ENCODE peak calls at places on chromosomes 5 and 9, in five cellular contexts. F is ovary, Z is neural progenitor cell, U is brain microvascular endothelial cell, G is endodermal cell. C is an unnamed sample.
A peak's percentile ranks its signal among the peaks of the same experiment; 100 is the strongest.

GRCh38 chr9:116087751-116088194 is 65.8 kb upstream of the PAPPA start:
- DNase-seq in F (no peak), Z (no peak), U (peak; percentile 56), G (no peak), C (no peak)

GRCh38 chr9:21744874-21745273 is 57.6 kb upstream of the MTAP start:
- DNase-seq in F (no peak), Z (no peak), U (no peak), G (no peak), C (no peak)

GRCh38 chr9:129739432-129739831 is 13.4 kb downstream of the PTGES start:
- DNase-seq in F (no peak), Z (no peak), U (no peak), G (no peak), C (no peak)

GRCh38 chr5:180395540-180396274 is 42.6 kb upstream of the GFPT2 start:
- DNase-seq in F (no peak), Z (no peak), U (no peak), G (no peak), C (no peak)

GRCh38 chr5:124718376-124718775 is 28.1 kb downstream of the ZNF608 start:
- DNase-seq in F (no peak), Z (no peak), U (no peak), G (peak; percentile 13), C (no peak)

GRCh38 chr9:77953590-77953989 is 78.0 kb downstream of the GNAQ start:
- DNase-seq in F (no peak), Z (no peak), U (no peak), G (no peak), C (no peak)

GRCh38 chr5:106873558-106873957 is 797.2 kb downstream of the EFNA5 start:
- DNase-seq in F (no peak), Z (no peak), U (no peak), G (no peak), C (no peak)

GRCh38 chr5:28344803-28345433 is 1306.5 kb upstream of the CDH9 start:
- DNase-seq in F (no peak), Z (peak; percentile 77), U (peak; percentile 56), G (peak; percentile 51), C (no peak)

GRCh38 chr9:130662927-130663257 is 1.5 kb upstream of the PRDM12 start:
- DNase-seq in F (no peak), Z (peak; percentile 42), U (no peak), G (peak; percentile 75), C (no peak)

GRCh38 chr9:137534256-137535119 is 15.7 kb downstream of the PNPLA7 start:
- DNase-seq in F (peak; percentile 50), Z (peak; percentile 52), U (peak; percentile 57), G (peak; percentile 72), C (no peak)

GRCh38 chr9:21964925-21965385 is 29.2 kb downstream of the CDKN2A start:
- DNase-seq in F (no peak), Z (peak; percentile 22), U (no peak), G (peak; percentile 54), C (no peak)

GRCh38 chr9:128633601-128634000 is 23.0 kb downstream of the DYNC2I2 start:
- DNase-seq in F (no peak), Z (no peak), U (no peak), G (no peak), C (no peak)

GRCh38 chr5:139016186-139016585 is 141.1 kb upstream of the LRRTM2 start:
- DNase-seq in F (no peak), Z (no peak), U (no peak), G (no peak), C (no peak)

GRCh38 chr9:90915693-90916092 is 114.1 kb downstream of the SYK start:
- DNase-seq in F (no peak), Z (peak; percentile 55), U (peak; percentile 44), G (peak; percentile 84), C (no peak)

GRCh38 chr5:89034588-89034987 is 151.6 kb upstream of the MEF2C start:
- DNase-seq in F (no peak), Z (no peak), U (peak; percentile 39), G (no peak), C (no peak)

GRCh38 chr9:34547960-34548603 is 25.3 kb upstream of the ENHO start:
- DNase-seq in F (peak; percentile 76), Z (peak; percentile 88), U (peak; percentile 51), G (peak; percentile 94), C (peak; percentile 70)

GRCh38 chr5:41542183-41542582 is 31.8 kb upstream of the PLCXD3 start:
- DNase-seq in F (no peak), Z (no peak), U (no peak), G (no peak), C (peak; percentile 28)

GRCh38 chr9:122791872-122792669 is 3.3 kb downstream of the OR5C1 start:
- DNase-seq in F (no peak), Z (no peak), U (no peak), G (no peak), C (no peak)

GRCh38 chr9:133111461-133112360 is 9.3 kb downstream of the RALGDS start:
- DNase-seq in F (no peak), Z (no peak), U (no peak), G (no peak), C (no peak)

GRCh38 chr5:31638286-31638685 is 645 bp upstream of the PDZD2 start:
- DNase-seq in F (peak; percentile 46), Z (peak; percentile 25), U (no peak), G (no peak), C (peak; percentile 45)

GRCh38 chr9:69429281-69429680 is 104.3 kb downstream of the ENTREP1 start:
- DNase-seq in F (no peak), Z (no peak), U (no peak), G (no peak), C (no peak)

GRCh38 chr5:179549973-179550510 is 312 bp upstream of the RUFY1 start:
- DNase-seq in F (no peak), Z (no peak), U (peak; percentile 38), G (no peak), C (no peak)

GRCh38 chr9:38418366-38418765 is 5.9 kb downstream of the IGFBPL1 start:
- DNase-seq in F (no peak), Z (no peak), U (no peak), G (no peak), C (no peak)

GRCh38 chr9:130304643-130305042 is 39.1 kb downstream of the HMCN2 start:
- DNase-seq in F (no peak), Z (no peak), U (no peak), G (no peak), C (no peak)

GRCh38 chr5:126847318-126848221 is 70.6 kb downstream of the LMNB1 start:
- DNase-seq in F (no peak), Z (no peak), U (no peak), G (peak; percentile 52), C (no peak)

GRCh38 chr9:105957830-105958229 is 263.5 kb downstream of the TMEM38B start:
- DNase-seq in F (no peak), Z (peak; percentile 26), U (no peak), G (peak; percentile 65), C (no peak)

GRCh38 chr5:140038373-140038957 is 4.6 kb downstream of the NRG2 start:
- DNase-seq in F (no peak), Z (peak; percentile 83), U (no peak), G (peak; percentile 67), C (no peak)

GRCh38 chr5:106080540-106080939 is 1590.2 kb downstream of the EFNA5 start:
- DNase-seq in F (no peak), Z (no peak), U (no peak), G (no peak), C (no peak)

GRCh38 chr5:78467744-78468357 is 107.4 kb downstream of the SCAMP1 start:
- DNase-seq in F (no peak), Z (peak; percentile 49), U (peak; percentile 12), G (no peak), C (no peak)

GRCh38 chr9:7045361-7045760 is 287.6 kb downstream of the KDM4C start:
- DNase-seq in F (no peak), Z (no peak), U (no peak), G (no peak), C (no peak)

GRCh38 chr5:133226186-133226585 is 174.4 kb downstream of the HSPA4 start:
- DNase-seq in F (no peak), Z (no peak), U (no peak), G (peak; percentile 26), C (no peak)

GRCh38 chr9:98851730-98852462 is 44.4 kb downstream of the GALNT12 start:
- DNase-seq in F (no peak), Z (no peak), U (peak; percentile 42), G (no peak), C (no peak)

GRCh38 chr5:38023353-38023752 is 183.5 kb upstream of the GDNF start:
- DNase-seq in F (no peak), Z (no peak), U (no peak), G (no peak), C (no peak)

GRCh38 chr5:172003750-172004149 is 2.7 kb downstream of the FBXW11 start:
- DNase-seq in F (no peak), Z (no peak), U (no peak), G (no peak), C (no peak)
- H3K4me3 ChIP-seq in F (no peak overlapping the region), Z (peak overlapping the region; percentile 96), U (no peak overlapping the region), G (peak overlapping the region; percentile 98), C (peak overlapping the region; percentile 98)

DNA sequence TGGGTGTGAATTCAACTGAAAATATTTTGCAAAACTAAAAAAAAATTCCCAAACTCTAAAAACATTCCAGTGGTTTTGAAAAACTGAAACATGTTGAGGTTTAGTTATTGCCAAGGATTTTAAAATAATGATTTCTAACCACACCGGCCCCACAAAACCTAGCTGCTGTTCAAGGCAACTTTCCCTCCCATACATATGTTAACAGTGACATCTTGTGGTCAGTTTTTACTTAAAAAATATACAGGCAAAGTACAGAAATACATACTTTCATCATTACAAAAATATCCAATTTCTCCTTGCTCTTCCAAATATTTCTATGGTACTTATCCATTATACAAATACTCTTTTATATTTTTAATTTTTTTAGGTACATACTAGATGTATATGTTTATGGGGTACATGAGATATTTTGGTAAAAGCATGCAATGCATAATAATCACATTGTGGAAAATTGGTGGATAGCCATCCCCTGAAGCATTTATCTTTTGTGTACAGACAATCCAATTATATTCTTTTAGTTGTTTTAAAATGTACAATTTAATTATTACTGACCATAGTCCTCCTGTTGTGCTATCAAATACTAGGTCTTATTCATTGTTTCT is 34.4 kb upstream of the MRPS30 start:
- DNase-seq in F (peak; percentile 22), Z (peak; percentile 59), U (peak; percentile 2), G (no peak), C (no peak)
- TF ChIP-seq CTCF in F (peak; percentile 61), Z (peak; percentile 70), U (peak; percentile 40), G (peak; percentile 85), C (peak; percentile 64)

DNA sequence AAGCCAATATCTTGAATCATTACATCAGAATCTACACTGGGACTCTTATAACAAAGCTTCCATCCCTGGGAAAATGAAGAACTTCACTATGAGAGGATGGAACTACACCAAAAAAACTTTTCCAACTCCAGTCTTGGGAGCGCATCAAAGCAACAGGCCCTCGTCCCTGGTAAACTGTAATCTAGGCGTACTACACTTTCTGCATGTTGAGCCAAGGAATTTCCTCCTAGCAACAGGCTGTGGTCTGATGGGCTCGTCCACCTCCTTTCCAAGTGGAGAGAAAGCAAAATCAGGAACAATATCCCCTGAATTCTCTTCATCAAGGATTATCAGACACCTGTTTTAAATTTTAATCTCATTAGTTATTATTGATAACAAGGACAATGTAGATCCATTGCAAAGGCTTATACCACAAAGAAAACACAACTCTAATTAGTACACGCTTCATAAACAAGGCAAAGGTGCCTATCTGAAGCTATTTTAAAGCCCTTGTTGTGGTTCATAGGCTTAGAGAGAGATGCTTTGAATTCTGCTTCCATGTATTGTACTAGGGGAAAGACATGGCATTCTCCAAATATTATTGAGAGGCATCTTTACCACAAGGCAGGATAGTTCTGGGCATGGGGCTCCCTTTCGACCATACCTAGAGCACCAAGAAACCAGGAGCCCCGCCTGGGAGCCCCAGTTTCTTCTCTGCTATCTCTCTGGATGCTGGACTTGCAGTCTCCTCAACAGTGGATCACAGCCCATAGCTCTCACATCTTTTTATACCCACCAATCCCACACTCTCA is 93.9 kb downstream of the NFIB start:
- DNase-seq in F (no peak), Z (no peak), U (no peak), G (no peak), C (no peak)
- H3K27ac ChIP-seq in F (no peak overlapping the region), Z (no peak overlapping the region), U (no peak overlapping the region), G (no peak overlapping the region), C (peak overlapping the region; percentile 74)

GRCh38 chr5:136079195-136079985 is 50.6 kb downstream of the TGFBI start:
- DNase-seq in F (no peak), Z (peak; percentile 39), U (peak; percentile 12), G (peak; percentile 81), C (no peak)
- H3K4me3 ChIP-seq in F (no peak overlapping the region), Z (peak overlapping the region; percentile 45), U (peak overlapping the region; percentile 66), G (peak overlapping the region; percentile 71), C (peak overlapping the region; percentile 65)

C was measured in left ventricle myocardium inferior.